ENCODE peak calls at places on chromosomes 2 and 18, in five cellular contexts. One of them, this sample, is unnamed.

GRCh38 chr18:9016819-9017169 is 85.7 kb upstream of the NDUFV2 start:
- DNase-seq in endodermal cell: no peak
- DNase-seq in cardiac fibroblast: no peak
- DNase-seq in fibroblast of mammary gland: peak
- DNase-seq in Peyer's patch: no peak
- DNase-seq in this sample: no peak

GRCh38 chr2:70990216-70990615 is 4.5 kb downstream of the TEX261 start:
- DNase-seq in endodermal cell: no peak
- DNase-seq in cardiac fibroblast: no peak
- DNase-seq in fibroblast of mammary gland: no peak
- DNase-seq in Peyer's patch: no peak
- DNase-seq in this sample: no peak

GRCh38 chr2:202064206-202064880 is 8.7 kb upstream of the KIAA2012 start:
- DNase-seq in endodermal cell: peak
- DNase-seq in cardiac fibroblast: peak
- DNase-seq in fibroblast of mammary gland: peak
- DNase-seq in Peyer's patch: no peak
- DNase-seq in this sample: peak

GRCh38 chr2:23843051-23843976 is 83.6 kb downstream of the ATAD2B start:
- DNase-seq in endodermal cell: no peak
- DNase-seq in cardiac fibroblast: peak
- DNase-seq in fibroblast of mammary gland: peak
- DNase-seq in Peyer's patch: no peak
- DNase-seq in this sample: no peak

GRCh38 chr2:229133155-229133772 is 137.8 kb downstream of the PID1 start:
- DNase-seq in endodermal cell: no peak
- DNase-seq in cardiac fibroblast: peak
- DNase-seq in fibroblast of mammary gland: peak
- DNase-seq in Peyer's patch: no peak
- DNase-seq in this sample: no peak

GRCh38 chr2:67399831-67400489 is 2.8 kb downstream of the ETAA1 start:
- DNase-seq in endodermal cell: no peak
- DNase-seq in cardiac fibroblast: peak
- DNase-seq in fibroblast of mammary gland: peak
- DNase-seq in Peyer's patch: no peak
- DNase-seq in this sample: no peak

GRCh38 chr18:35379421-35379820 is 2.3 kb upstream of the ZNF396 start:
- DNase-seq in endodermal cell: no peak
- DNase-seq in cardiac fibroblast: no peak
- DNase-seq in fibroblast of mammary gland: no peak
- DNase-seq in Peyer's patch: no peak
- DNase-seq in this sample: no peak

GRCh38 chr18:63515279-63515678 is 26.9 kb upstream of the SERPINB12 start:
- DNase-seq in endodermal cell: no peak
- DNase-seq in cardiac fibroblast: no peak
- DNase-seq in fibroblast of mammary gland: no peak
- DNase-seq in Peyer's patch: no peak
- DNase-seq in this sample: no peak

GRCh38 chr2:854460-854859 is 96.2 kb upstream of the SNTG2 start:
- DNase-seq in endodermal cell: peak
- DNase-seq in cardiac fibroblast: peak
- DNase-seq in fibroblast of mammary gland: peak
- DNase-seq in Peyer's patch: no peak
- DNase-seq in this sample: no peak

GRCh38 chr2:112646102-112646719 is 472 bp downstream of the SLC20A1 start:
- DNase-seq in endodermal cell: no peak
- DNase-seq in cardiac fibroblast: no peak
- DNase-seq in fibroblast of mammary gland: no peak
- DNase-seq in Peyer's patch: no peak
- DNase-seq in this sample: no peak

GRCh38 chr2:27871805-27872204 is 18.4 kb downstream of the RBKS start:
- DNase-seq in endodermal cell: no peak
- DNase-seq in cardiac fibroblast: no peak
- DNase-seq in fibroblast of mammary gland: no peak
- DNase-seq in Peyer's patch: no peak
- DNase-seq in this sample: no peak

GRCh38 chr18:26487437-26487836 is 60.9 kb downstream of the KCTD1 start:
- DNase-seq in endodermal cell: no peak
- DNase-seq in cardiac fibroblast: peak
- DNase-seq in fibroblast of mammary gland: peak
- DNase-seq in Peyer's patch: no peak
- DNase-seq in this sample: no peak

GRCh38 chr2:37085731-37086147 is 1.4 kb downstream of the GPATCH11 start:
- DNase-seq in endodermal cell: peak
- DNase-seq in cardiac fibroblast: peak
- DNase-seq in fibroblast of mammary gland: peak
- DNase-seq in Peyer's patch: no peak
- DNase-seq in this sample: no peak

GRCh38 chr2:2876350-2877042 is 501.1 kb downstream of the EIPR1 start:
- DNase-seq in endodermal cell: peak
- DNase-seq in cardiac fibroblast: no peak
- DNase-seq in fibroblast of mammary gland: no peak
- DNase-seq in Peyer's patch: no peak
- DNase-seq in this sample: no peak

GRCh38 chr18:77013777-77014525 is 118.6 kb downstream of the MBP start:
- DNase-seq in endodermal cell: no peak
- DNase-seq in cardiac fibroblast: no peak
- DNase-seq in fibroblast of mammary gland: peak
- DNase-seq in Peyer's patch: no peak
- DNase-seq in this sample: no peak

GRCh38 chr18:12036201-12036751 is 55.0 kb downstream of the IMPA2 start:
- DNase-seq in endodermal cell: no peak
- DNase-seq in cardiac fibroblast: no peak
- DNase-seq in fibroblast of mammary gland: no peak
- DNase-seq in Peyer's patch: no peak
- DNase-seq in this sample: no peak

GRCh38 chr2:20522311-20522710 is 75.4 kb downstream of the RHOB start:
- DNase-seq in endodermal cell: no peak
- DNase-seq in cardiac fibroblast: no peak
- DNase-seq in fibroblast of mammary gland: no peak
- DNase-seq in Peyer's patch: no peak
- DNase-seq in this sample: no peak

GRCh38 chr2:40400336-40400953 is 51.4 kb downstream of the SLC8A1 start:
- DNase-seq in endodermal cell: no peak
- DNase-seq in cardiac fibroblast: peak
- DNase-seq in fibroblast of mammary gland: peak
- DNase-seq in Peyer's patch: no peak
- DNase-seq in this sample: no peak

GRCh38 chr2:40611196-40611595 is 159.3 kb upstream of the SLC8A1 start:
- DNase-seq in endodermal cell: no peak
- DNase-seq in cardiac fibroblast: no peak
- DNase-seq in fibroblast of mammary gland: no peak
- DNase-seq in Peyer's patch: no peak
- DNase-seq in this sample: no peak

GRCh38 chr2:239944706-239945551 is 80.2 kb downstream of the NDUFA10 start:
- DNase-seq in endodermal cell: peak
- DNase-seq in cardiac fibroblast: no peak
- DNase-seq in fibroblast of mammary gland: no peak
- DNase-seq in Peyer's patch: peak
- DNase-seq in this sample: no peak

GRCh38 chr18:8480506-8481328 is 128.5 kb upstream of the RAB12 start:
- DNase-seq in endodermal cell: peak
- DNase-seq in cardiac fibroblast: peak
- DNase-seq in fibroblast of mammary gland: peak
- DNase-seq in Peyer's patch: no peak
- DNase-seq in this sample: peak

GRCh38 chr2:170235860-170236638 is 58.1 kb downstream of the MYO3B start:
- DNase-seq in endodermal cell: peak
- DNase-seq in cardiac fibroblast: peak
- DNase-seq in fibroblast of mammary gland: peak
- DNase-seq in Peyer's patch: no peak
- DNase-seq in this sample: no peak

GRCh38 chr2:191675807-191676667 is 1.9 kb upstream of the NABP1 start:
- DNase-seq in endodermal cell: no peak
- DNase-seq in cardiac fibroblast: no peak
- DNase-seq in fibroblast of mammary gland: peak
- DNase-seq in Peyer's patch: no peak
- DNase-seq in this sample: no peak
- H3K4me3 ChIP-seq in endodermal cell: no peak
- H3K4me3 ChIP-seq in cardiac fibroblast: no peak
- H3K4me3 ChIP-seq in fibroblast of mammary gland: no peak
- H3K4me3 ChIP-seq in Peyer's patch: peak
- H3K4me3 ChIP-seq in this sample: no peak

GRCh38 chr2:46306320-46306719 is 9.1 kb downstream of the EPAS1 start:
- DNase-seq in endodermal cell: no peak
- DNase-seq in cardiac fibroblast: peak
- DNase-seq in fibroblast of mammary gland: peak
- DNase-seq in Peyer's patch: no peak
- DNase-seq in this sample: peak
- H3K4me3 ChIP-seq in endodermal cell: no peak
- H3K4me3 ChIP-seq in cardiac fibroblast: no peak
- H3K4me3 ChIP-seq in fibroblast of mammary gland: no peak
- H3K4me3 ChIP-seq in Peyer's patch: peak
- H3K4me3 ChIP-seq in this sample: no peak

GRCh38 chr2:174328309-174329156 is 6.2 kb upstream of the SP9 start:
- DNase-seq in endodermal cell: peak
- DNase-seq in cardiac fibroblast: no peak
- DNase-seq in fibroblast of mammary gland: no peak
- DNase-seq in Peyer's patch: no peak
- DNase-seq in this sample: no peak

GRCh38 chr2:174325932-174326879 is 8.5 kb upstream of the SP9 start:
- DNase-seq in endodermal cell: peak
- DNase-seq in cardiac fibroblast: no peak
- DNase-seq in fibroblast of mammary gland: peak
- DNase-seq in Peyer's patch: peak
- DNase-seq in this sample: no peak

GRCh38 chr2:174327559-174327897 is 7.2 kb upstream of the SP9 start:
- DNase-seq in endodermal cell: no peak
- DNase-seq in cardiac fibroblast: no peak
- DNase-seq in fibroblast of mammary gland: no peak
- DNase-seq in Peyer's patch: no peak
- DNase-seq in this sample: no peak

GRCh38 chr2:174327958-174328308 is 6.8 kb upstream of the SP9 start:
- DNase-seq in endodermal cell: no peak
- DNase-seq in cardiac fibroblast: no peak
- DNase-seq in fibroblast of mammary gland: no peak
- DNase-seq in Peyer's patch: no peak
- DNase-seq in this sample: no peak

DNA sequence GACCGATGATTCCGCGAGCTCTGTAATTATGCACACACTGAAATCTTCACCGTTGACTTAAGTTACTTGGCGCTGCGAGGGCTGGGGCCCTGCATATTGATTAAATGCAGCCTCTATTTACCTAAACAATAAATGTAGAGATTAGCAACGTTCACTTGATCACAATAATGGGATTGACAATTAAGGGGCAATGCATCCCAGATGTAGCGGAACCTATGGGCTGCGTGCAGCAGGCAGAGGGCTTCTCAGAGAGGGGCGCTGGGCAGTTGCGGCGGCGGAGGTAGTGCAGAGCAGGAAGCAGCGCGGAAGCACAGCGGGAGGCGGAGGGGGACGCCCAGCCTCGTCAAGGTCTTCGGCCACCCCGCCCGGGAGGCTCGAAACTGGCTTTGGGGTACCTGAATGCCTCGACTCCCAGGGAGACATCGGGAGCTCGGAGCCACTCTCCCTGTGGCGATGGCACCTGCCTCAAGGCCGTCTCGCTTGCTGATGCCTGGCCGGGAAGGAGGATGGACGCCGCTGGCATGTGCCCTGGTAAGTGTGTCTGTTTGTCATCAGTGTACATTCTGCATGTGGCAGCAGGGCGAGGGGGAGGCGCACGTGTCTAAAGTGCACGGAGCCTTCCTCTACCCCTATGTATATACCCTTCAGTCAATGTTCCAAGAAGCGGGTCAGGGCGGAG is 7.7 kb upstream of the SP9 start:
- DNase-seq in endodermal cell: peak
- DNase-seq in cardiac fibroblast: no peak
- DNase-seq in fibroblast of mammary gland: no peak
- DNase-seq in Peyer's patch: peak
- DNase-seq in this sample: no peak
- H3K4me3 ChIP-seq in endodermal cell: peak
- H3K4me3 ChIP-seq in cardiac fibroblast: peak
- H3K4me3 ChIP-seq in fibroblast of mammary gland: peak
- H3K4me3 ChIP-seq in Peyer's patch: peak
- H3K4me3 ChIP-seq in this sample: peak

GRCh38 chr2:223214721-223215120 is 162.7 kb downstream of the KCNE4 start:
- DNase-seq in endodermal cell: no peak
- DNase-seq in cardiac fibroblast: no peak
- DNase-seq in fibroblast of mammary gland: no peak
- DNase-seq in Peyer's patch: no peak
- DNase-seq in this sample: no peak
- H3K4me3 ChIP-seq in endodermal cell: no peak
- H3K4me3 ChIP-seq in cardiac fibroblast: no peak
- H3K4me3 ChIP-seq in fibroblast of mammary gland: no peak
- H3K4me3 ChIP-seq in Peyer's patch: no peak
- H3K4me3 ChIP-seq in this sample: no peak

GRCh38 chr2:136118819-136119716 is 1.1 kb upstream of the CXCR4 start:
- DNase-seq in endodermal cell: peak
- DNase-seq in cardiac fibroblast: no peak
- DNase-seq in fibroblast of mammary gland: no peak
- DNase-seq in Peyer's patch: peak
- DNase-seq in this sample: no peak
- H3K4me3 ChIP-seq in endodermal cell: peak
- H3K4me3 ChIP-seq in cardiac fibroblast: no peak
- H3K4me3 ChIP-seq in fibroblast of mammary gland: no peak
- H3K4me3 ChIP-seq in Peyer's patch: peak
- H3K4me3 ChIP-seq in this sample: peak

GRCh38 chr18:13217971-13218375 is 587 bp upstream of the LDLRAD4 start:
- DNase-seq in endodermal cell: peak
- DNase-seq in cardiac fibroblast: peak
- DNase-seq in fibroblast of mammary gland: no peak
- DNase-seq in Peyer's patch: peak
- DNase-seq in this sample: no peak

GRCh38 chr18:13218376-13219011 is at the start of gene LDLRAD4:
- DNase-seq in endodermal cell: peak
- DNase-seq in cardiac fibroblast: peak
- DNase-seq in fibroblast of mammary gland: no peak
- DNase-seq in Peyer's patch: peak
- DNase-seq in this sample: no peak

GRCh38 chr18:13216732-13217465 is 1.7 kb upstream of the LDLRAD4 start:
- DNase-seq in endodermal cell: peak
- DNase-seq in cardiac fibroblast: peak
- DNase-seq in fibroblast of mammary gland: no peak
- DNase-seq in Peyer's patch: peak
- DNase-seq in this sample: no peak

GRCh38 chr18:13217466-13217961 is 1.0 kb upstream of the LDLRAD4 start:
- DNase-seq in endodermal cell: peak
- DNase-seq in cardiac fibroblast: peak
- DNase-seq in fibroblast of mammary gland: peak
- DNase-seq in Peyer's patch: peak
- DNase-seq in this sample: no peak

GRCh38 chr18:13216092-13216582 is 2.4 kb upstream of the LDLRAD4 start:
- DNase-seq in endodermal cell: peak
- DNase-seq in cardiac fibroblast: peak
- DNase-seq in fibroblast of mammary gland: peak
- DNase-seq in Peyer's patch: peak
- DNase-seq in this sample: peak
- H3K4me3 ChIP-seq in endodermal cell: no peak
- H3K4me3 ChIP-seq in cardiac fibroblast: no peak
- H3K4me3 ChIP-seq in fibroblast of mammary gland: no peak
- H3K4me3 ChIP-seq in Peyer's patch: peak
- H3K4me3 ChIP-seq in this sample: no peak

This sample was measured in kidney epithelial cell.